ENCODE peak calls at places on chromosomes 13 and 19, in eight cellular contexts. D is smooth muscle cell of the brain vasculature, X is omental fat pad, V is foreskin fibroblast, P is SK-MEL-5, I is NCI-H2081, O is breast epithelium, B is ureter. G is an unnamed sample.

GRCh38 chr13:59364508-59365187 is 799.1 kb downstream of the DIAPH3 start:
- DNase-seq in D (no peak), X (no peak), V (no peak), P (peak), I (no peak), O (no peak), B (no peak), G (no peak)

GRCh38 chr13:105940882-105941281 is 594.6 kb downstream of the EFNB2 start:
- DNase-seq in D (no peak), X (no peak), V (no peak), P (no peak), I (no peak), O (no peak), B (no peak), G (no peak)

GRCh38 chr19:13020002-13020414 is 24.7 kb downstream of the NFIX start:
- DNase-seq in D (no peak), X (no peak), V (no peak), P (no peak), I (no peak), O (no peak), B (no peak), G (no peak)

GRCh38 chr19:33311326-33311682 is 9.0 kb upstream of the CEBPA start:
- DNase-seq in D (no peak), X (no peak), V (no peak), P (no peak), I (no peak), O (no peak), B (no peak), G (no peak)

GRCh38 chr13:63190742-63191141 is 1775.1 kb upstream of the PCDH20 start:
- DNase-seq in D (no peak), X (no peak), V (peak), P (no peak), I (no peak), O (no peak), B (no peak), G (no peak)

GRCh38 chr19:42255766-42256750 is 1.1 kb upstream of the ERF start:
- DNase-seq in D (no peak), X (no peak), V (peak), P (peak), I (no peak), O (peak), B (no peak), G (no peak)

GRCh38 chr13:26468203-26468602 is 89.3 kb upstream of the WASF3 start:
- DNase-seq in D (no peak), X (no peak), V (no peak), P (no peak), I (no peak), O (no peak), B (no peak), G (no peak)

GRCh38 chr19:32611161-32611560 is 30.2 kb downstream of the PDCD5 start:
- DNase-seq in D (peak), X (no peak), V (no peak), P (no peak), I (no peak), O (no peak), B (no peak), G (no peak)

GRCh38 chr19:49094505-49095482 is 9.5 kb downstream of the SNRNP70 start:
- DNase-seq in D (no peak), X (no peak), V (no peak), P (no peak), I (no peak), O (no peak), B (no peak), G (no peak)

GRCh38 chr13:86563308-86563707 is 764.1 kb upstream of the SLITRK6 start:
- DNase-seq in D (no peak), X (no peak), V (no peak), P (no peak), I (no peak), O (no peak), B (no peak), G (no peak)

GRCh38 chr13:23990443-23990842 is 93.1 kb upstream of the C1QTNF9B start:
- DNase-seq in D (no peak), X (no peak), V (no peak), P (no peak), I (no peak), O (no peak), B (no peak), G (no peak)

GRCh38 chr19:45657520-45658163 is 10.4 kb upstream of the GIPR start:
- DNase-seq in D (no peak), X (no peak), V (no peak), P (no peak), I (no peak), O (no peak), B (no peak), G (peak)

GRCh38 chr13:48160879-48161278 is 66.0 kb upstream of the MED4 start:
- DNase-seq in D (no peak), X (no peak), V (peak), P (no peak), I (no peak), O (no peak), B (peak), G (no peak)

GRCh38 chr13:99528547-99528946 is 27.3 kb downstream of the TM9SF2 start:
- DNase-seq in D (no peak), X (no peak), V (peak), P (peak), I (peak), O (no peak), B (no peak), G (peak)

GRCh38 chr13:50357586-50358118 is 342.4 kb downstream of the KCNRG start:
- DNase-seq in D (no peak), X (no peak), V (peak), P (no peak), I (no peak), O (peak), B (peak), G (peak)